ENCODE peak calls at places on chromosome 16, in ten cellular contexts. W is transverse colon, Z is fibroblast of pulmonary artery, V is GM12865, L is A549, R is tibial nerve, M is fibroblast of lung, D is brain microvascular endothelial cell, E is endodermal cell, A is AG09309. F is an unnamed sample.

GRCh38 chr16:72189865-72190371 is 18.0 kb upstream of the PMFBP1 start:
- DNase-seq in L (peak), Z (peak), E (no peak), M (peak), R (peak), A (peak), D (peak), V (no peak), W (no peak), F (no peak)

GRCh38 chr16:61165797-61166196 is 870.4 kb downstream of the CDH8 start:
- DNase-seq in V (no peak), E (no peak), A (no peak), D (no peak), W (no peak), R (no peak), L (no peak), M (no peak), Z (no peak), F (no peak)

GRCh38 chr16:19691161-19691850 is 26.7 kb downstream of the KNOP1 start:
- DNase-seq in L (no peak), R (peak), D (no peak), V (no peak), W (no peak), E (no peak), M (no peak), Z (no peak), A (no peak), F (no peak)

GRCh38 chr16:72837846-72838661 is 209.9 kb downstream of the ZFHX3 start:
- DNase-seq in L (no peak), Z (no peak), M (peak), V (no peak), E (peak), A (no peak), W (no peak), D (no peak), R (no peak), F (no peak)

GRCh38 chr16:11474617-11475291 is 112.0 kb downstream of the LITAF start:
- DNase-seq in E (no peak), W (no peak), R (no peak), M (no peak), L (peak), D (no peak), Z (no peak), V (no peak), A (no peak), F (no peak)

GRCh38 chr16:30603945-30604315 is 6.3 kb downstream of the ZNF689 start:
- DNase-seq in W (no peak), Z (no peak), V (no peak), R (no peak), D (no peak), L (no peak), E (no peak), M (no peak), A (no peak), F (no peak)

GRCh38 chr16:784431-784830 is 3.8 kb downstream of the RPUSD1 start:
- DNase-seq in R (no peak), A (no peak), E (no peak), D (no peak), L (no peak), M (no peak), Z (no peak), W (no peak), V (no peak), F (no peak)

GRCh38 chr16:2183671-2184070 is 12.7 kb downstream of the CASKIN1 start:
- DNase-seq in V (no peak), M (no peak), E (no peak), R (no peak), A (no peak), L (no peak), W (no peak), D (no peak), Z (no peak), F (no peak)

GRCh38 chr16:3187798-3188674 is at the start of gene OR1F1:
- DNase-seq in R (no peak), Z (peak), M (peak), E (peak), D (peak), A (no peak), L (peak), W (no peak), V (peak), F (no peak)

GRCh38 chr16:47734987-47735594 is 274.0 kb downstream of the PHKB start:
- DNase-seq in Z (no peak), A (no peak), V (no peak), D (no peak), R (no peak), E (no peak), W (peak), M (no peak), L (no peak), F (no peak)

GRCh38 chr16:8826278-8826879 is 28.7 kb downstream of the PMM2 start:
- DNase-seq in W (no peak), L (no peak), R (no peak), D (no peak), Z (no peak), E (no peak), A (no peak), M (no peak), V (no peak), F (no peak)

GRCh38 chr16:74169687-74170522 is 126.7 kb upstream of the PSMD7 start:
- DNase-seq in D (peak), E (no peak), V (no peak), R (no peak), L (peak), Z (peak), M (peak), W (no peak), A (no peak), F (no peak)

GRCh38 chr16:85396879-85397871 is 215.9 kb upstream of the GSE1 start:
- DNase-seq in E (peak), A (no peak), Z (no peak), W (no peak), V (peak), M (no peak), L (peak), R (no peak), D (no peak), F (no peak)

GRCh38 chr16:28504707-28505404 is 1.8 kb downstream of the IL27 start:
- DNase-seq in D (no peak), R (no peak), W (no peak), M (no peak), Z (no peak), V (no peak), E (no peak), L (no peak), A (no peak), F (no peak)

GRCh38 chr16:24499193-24499814 is 40.1 kb upstream of the RBBP6 start:
- DNase-seq in D (peak), R (no peak), A (no peak), M (peak), L (peak), E (peak), V (peak), W (peak), Z (peak), F (no peak)

GRCh38 chr16:52469775-52470174 is 77.2 kb downstream of the TOX3 start:
- DNase-seq in A (no peak), R (no peak), V (no peak), L (peak), W (no peak), D (no peak), M (no peak), Z (peak), E (no peak), F (no peak)

GRCh38 chr16:47461598-47462266 is 601 bp downstream of the PHKB start:
- DNase-seq in W (peak), A (no peak), D (peak), E (no peak), M (peak), Z (peak), L (peak), V (peak), R (peak), F (no peak)

GRCh38 chr16:71246309-71246708 is 15.8 kb upstream of the HYDIN start:
- DNase-seq in L (no peak), R (no peak), Z (no peak), E (no peak), D (no peak), M (no peak), W (no peak), V (no peak), A (no peak), F (no peak)

GRCh38 chr16:26818393-26818792 is 248.3 kb upstream of the C16orf82 start:
- DNase-seq in R (no peak), D (no peak), V (no peak), W (no peak), L (no peak), Z (no peak), E (no peak), A (no peak), M (no peak), F (no peak)

GRCh38 chr16:66580605-66581209 is 1.4 kb downstream of the CMTM2 start:
- DNase-seq in L (no peak), W (no peak), M (peak), R (no peak), D (peak), Z (peak), A (peak), E (no peak), V (no peak), F (no peak)
- TF ChIP-seq CTCF in L (no peak), W (no peak), M (peak), R (no peak), D (peak), Z (peak), A (peak), E (no peak), V (no peak), F (no peak)

GRCh38 chr16:14263769-14264168 is 192.7 kb downstream of the MRTFB start:
- DNase-seq in D (no peak), L (no peak), Z (no peak), W (no peak), E (no peak), R (no peak), V (no peak), A (no peak), M (no peak), F (no peak)

GRCh38 chr16:14263011-14263410 is 191.9 kb downstream of the MRTFB start:
- DNase-seq in L (no peak), W (no peak), E (no peak), D (no peak), R (no peak), A (no peak), Z (no peak), V (no peak), M (no peak), F (no peak)

GRCh38 chr16:14268073-14268472 is 197.0 kb downstream of the MRTFB start:
- DNase-seq in R (no peak), Z (no peak), D (no peak), E (no peak), L (no peak), W (no peak), V (no peak), M (no peak), A (no peak), F (no peak)

GRCh38 chr16:14264560-14264959 is 193.4 kb downstream of the MRTFB start:
- DNase-seq in Z (no peak), E (no peak), M (no peak), A (no peak), W (no peak), R (no peak), V (no peak), L (no peak), D (no peak), F (no peak)
- TF ChIP-seq CTCF in Z (no peak), E (no peak), M (no peak), A (no peak), W (no peak), R (no peak), V (no peak), L (no peak), D (no peak), F (no peak)

GRCh38 chr16:88811850-88812736 is at the start of gene APRT:
- DNase-seq in M (peak), L (peak), W (peak), Z (peak), E (peak), R (peak), V (peak), A (peak), D (peak), F (peak)
- TF ChIP-seq CTCF in M (peak), L (peak), W (peak), Z (no peak), E (peak), R (peak), V (peak), A (no peak), D (no peak), F (no peak)

GRCh38 chr16:57925310-57925709 is 45.6 kb downstream of the CNGB1 start:
- DNase-seq in L (no peak), W (no peak), M (no peak), Z (no peak), A (no peak), E (no peak), V (no peak), R (no peak), D (no peak), F (no peak)

GRCh38 chr16:57930533-57930932 is 40.4 kb downstream of the CNGB1 start:
- DNase-seq in V (no peak), M (no peak), R (no peak), W (no peak), A (no peak), D (no peak), E (no peak), Z (no peak), L (no peak), F (no peak)

GRCh38 chr16:57924514-57924913 is 46.4 kb downstream of the CNGB1 start:
- DNase-seq in R (no peak), D (no peak), M (no peak), A (no peak), E (no peak), V (no peak), L (no peak), Z (no peak), W (no peak), F (no peak)

GRCh38 chr16:57926041-57926440 is 44.9 kb downstream of the CNGB1 start:
- DNase-seq in W (no peak), V (no peak), L (no peak), M (no peak), E (no peak), R (no peak), Z (no peak), D (no peak), A (no peak), F (no peak)

DNA sequence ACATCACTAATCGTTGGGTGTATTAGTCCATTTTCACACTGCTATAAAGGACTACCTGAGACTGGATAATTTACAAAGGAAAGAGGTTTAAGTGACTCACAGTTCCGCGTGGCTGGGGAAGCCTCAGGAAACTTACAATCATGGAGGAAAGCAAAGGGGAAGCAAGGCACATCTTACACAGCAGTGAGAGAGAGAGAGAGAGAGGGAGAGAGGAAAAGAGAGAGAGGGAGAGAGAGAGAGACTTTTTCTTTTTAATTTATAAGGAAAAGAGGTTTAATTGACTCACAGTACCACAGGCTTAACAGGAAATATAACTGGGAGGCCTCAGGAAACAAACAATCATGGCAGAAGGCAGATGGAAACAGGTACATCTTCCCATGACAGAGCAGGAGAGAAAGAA is 41.7 kb downstream of the CNGB1 start:
- DNase-seq in R (no peak), E (no peak), W (no peak), V (no peak), Z (no peak), M (no peak), L (no peak), A (no peak), D (no peak), F (no peak)
- TF ChIP-seq CTCF in R (no peak), E (no peak), W (no peak), V (no peak), Z (no peak), M (no peak), L (no peak), A (no peak), D (no peak), F (no peak)

DNA sequence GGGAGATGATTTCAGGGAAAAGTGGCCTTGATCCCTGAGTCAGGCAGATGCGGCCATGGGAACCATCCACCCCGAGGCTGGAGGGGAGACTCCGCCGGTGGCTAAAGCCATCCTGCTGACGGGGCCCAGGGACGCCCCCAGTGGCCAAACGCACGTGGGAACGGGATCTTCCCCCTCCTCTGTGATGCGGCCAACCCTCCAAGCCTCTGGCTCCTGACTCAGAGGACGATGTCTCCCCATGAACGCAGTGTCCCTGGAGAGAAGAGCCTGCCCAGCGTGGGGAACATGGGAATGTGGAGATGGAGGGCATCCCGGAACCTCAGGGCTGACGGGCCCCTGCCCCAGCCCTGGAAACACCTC is 25.0 kb downstream of the SLC7A5 start:
- DNase-seq in E (peak), L (no peak), W (no peak), Z (no peak), V (no peak), A (no peak), M (peak), D (peak), R (no peak), F (no peak)
- TF ChIP-seq CTCF in E (peak), L (peak), W (no peak), Z (no peak), V (peak), A (no peak), M (no peak), D (peak), R (no peak), F (no peak)

GRCh38 chr16:81405702-81406113 is 38.9 kb upstream of the CMIP start:
- DNase-seq in Z (peak), D (peak), W (no peak), V (no peak), L (peak), E (peak), M (peak), A (peak), R (no peak), F (no peak)
- TF ChIP-seq CTCF in Z (peak), D (peak), W (no peak), V (no peak), L (no peak), E (peak), M (peak), A (peak), R (no peak), F (no peak)

DNA sequence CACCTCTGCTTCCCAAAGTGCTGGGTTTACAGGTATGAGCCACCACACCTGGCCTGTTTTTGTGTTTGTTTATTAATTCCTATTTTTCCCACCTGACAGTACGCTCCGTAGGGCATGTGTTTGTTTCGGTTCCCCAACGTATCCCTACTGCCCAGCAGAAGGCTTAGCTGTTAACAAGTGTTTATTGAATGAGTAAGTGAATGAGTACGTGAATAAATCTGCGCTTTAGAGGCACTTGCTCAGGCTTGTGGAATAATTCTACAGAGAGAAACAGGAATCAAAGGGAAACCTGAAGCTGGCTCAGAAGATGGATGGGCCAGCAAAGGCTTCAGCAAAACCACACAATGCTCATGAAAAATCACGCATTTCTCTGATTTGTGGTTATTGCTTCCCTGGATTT is 647.9 kb downstream of the MAF start:
- DNase-seq in V (no peak), W (no peak), Z (no peak), D (no peak), E (no peak), R (no peak), L (no peak), M (no peak), A (no peak), F (no peak)
- TF ChIP-seq CTCF in V (no peak), W (no peak), Z (no peak), D (no peak), E (no peak), R (no peak), L (no peak), M (no peak), A (no peak), F (no peak)

GRCh38 chr16:21697032-21697431 is 33.3 kb downstream of the OTOA start:
- DNase-seq in W (no peak), V (no peak), A (no peak), L (no peak), D (no peak), E (no peak), M (no peak), R (no peak), Z (no peak), F (no peak)

GRCh38 chr16:21701271-21701670 is 37.5 kb downstream of the OTOA start:
- DNase-seq in E (no peak), A (no peak), M (no peak), L (no peak), R (no peak), V (no peak), Z (no peak), D (no peak), W (no peak), F (no peak)

GRCh38 chr16:21702259-21702658 is 38.5 kb downstream of the OTOA start:
- DNase-seq in W (no peak), M (no peak), A (no peak), Z (no peak), D (no peak), L (no peak), E (no peak), R (no peak), V (no peak), F (no peak)

GRCh38 chr16:21703156-21703555 is 39.4 kb downstream of the OTOA start:
- DNase-seq in A (no peak), E (no peak), L (no peak), Z (no peak), W (no peak), R (no peak), M (no peak), V (no peak), D (no peak), F (no peak)

DNA sequence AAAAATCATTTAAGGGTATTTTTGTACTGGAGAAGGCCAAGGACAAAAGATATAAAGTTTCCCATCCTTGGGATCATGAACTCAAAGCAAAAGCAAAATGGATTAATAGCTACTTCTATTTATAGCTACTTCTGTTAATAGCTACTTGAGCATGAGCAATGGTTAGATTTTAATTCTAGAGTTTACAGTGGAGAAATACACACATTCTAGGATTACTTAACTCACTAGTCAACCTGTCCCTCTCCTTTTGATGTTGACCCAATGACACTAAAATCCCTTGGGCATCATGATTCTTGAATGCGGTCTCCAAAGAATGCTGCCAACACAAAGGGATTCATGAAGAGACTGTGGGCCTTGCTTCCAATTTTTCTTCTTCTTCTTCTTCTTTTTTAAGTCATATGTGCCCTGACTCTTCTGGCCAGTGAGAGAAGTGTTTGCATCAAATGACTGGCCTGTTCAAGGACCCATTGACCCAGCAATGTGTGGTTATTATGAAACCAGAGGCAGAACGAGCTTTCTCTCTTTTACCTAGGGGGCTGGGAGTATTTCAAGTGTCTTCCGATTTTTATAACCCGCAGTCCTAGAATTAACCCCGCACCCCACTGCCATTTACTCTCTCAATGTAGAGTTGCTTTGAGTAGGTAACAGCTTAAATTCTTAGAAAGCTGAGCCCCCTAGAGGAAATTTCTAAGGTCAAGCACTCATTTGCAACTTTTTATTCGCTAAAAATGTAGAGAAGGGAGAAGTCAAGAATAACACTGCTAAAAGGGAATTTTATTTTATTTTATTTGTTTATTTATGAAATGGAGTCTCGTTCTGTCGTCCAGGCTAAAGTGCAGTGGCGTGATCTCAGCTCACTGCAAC is 34.6 kb downstream of the OTOA start:
- DNase-seq in V (no peak), D (no peak), Z (no peak), M (no peak), L (no peak), E (no peak), W (no peak), A (no peak), R (no peak), F (no peak)
- TF ChIP-seq CTCF in V (no peak), D (no peak), Z (no peak), M (no peak), L (no peak), E (peak), W (no peak), A (no peak), R (no peak), F (no peak)